ENCODE peak calls at places on chromosomes 11 and 22, in six cellular contexts. D is mucosa of descending colon; Z is suprapubic skin; X is CD4-positive, alpha-beta T cell; F is neural progenitor cell; J is mesothelial cell of epicardium. U is an unnamed sample.

GRCh38 chr11:35105319-35106063 is 33.5 kb upstream of the CD44 start:
- DNase-seq in D (no peak), J (no peak), X (no peak), F (no peak), Z (no peak), U (no peak)

GRCh38 chr22:49398115-49398514 is 429.6 kb downstream of the BRD1 start:
- DNase-seq in J (no peak), D (no peak), F (no peak), X (no peak), Z (peak), U (no peak)

GRCh38 chr11:129637473-129637872 is 178.2 kb upstream of the TMEM45B start:
- DNase-seq in Z (no peak), F (no peak), J (no peak), D (no peak), X (no peak), U (no peak)

GRCh38 chr11:75518771-75519653 is 6.7 kb downstream of the GDPD5 start:
- DNase-seq in F (peak), Z (no peak), X (no peak), D (no peak), J (no peak), U (no peak)

GRCh38 chr22:46754110-46754799 is 8.2 kb upstream of the TBC1D22A start:
- DNase-seq in D (peak), X (no peak), Z (peak), J (no peak), F (no peak), U (no peak)

GRCh38 chr11:70799386-70799785 is 401.1 kb downstream of the CTTN start:
- DNase-seq in D (no peak), F (no peak), J (no peak), Z (no peak), X (no peak), U (no peak)

GRCh38 chr11:102330226-102330625 is 12.9 kb downstream of the BIRC3 start:
- DNase-seq in D (no peak), F (no peak), Z (no peak), J (no peak), X (no peak), U (no peak)

GRCh38 chr11:94332814-94333213 is 28.4 kb downstream of the IZUMO1R start:
- DNase-seq in F (no peak), J (no peak), Z (no peak), D (no peak), X (no peak), U (no peak)

GRCh38 chr22:19848298-19849224 is 6.1 kb downstream of the GNB1L start:
- DNase-seq in F (no peak), J (no peak), Z (no peak), X (no peak), D (no peak), U (no peak)

GRCh38 chr11:9875402-9875801 is 211.5 kb downstream of the SWAP70 start:
- DNase-seq in F (no peak), X (no peak), D (no peak), J (no peak), Z (no peak), U (no peak)

GRCh38 chr22:20456064-20456721 is 18.6 kb upstream of the SCARF2 start:
- DNase-seq in Z (peak), D (peak), X (peak), J (peak), F (peak), U (peak)

GRCh38 chr22:36304429-36304828 is 51.5 kb downstream of the APOL1 start:
- DNase-seq in J (no peak), D (peak), Z (no peak), F (no peak), X (no peak), U (no peak)

GRCh38 chr11:116335078-116335477 is 437.7 kb downstream of the BUD13 start:
- DNase-seq in Z (no peak), J (no peak), D (no peak), F (no peak), X (no peak), U (no peak)

GRCh38 chr22:44888491-44888941 is 121.3 kb downstream of the PHF21B start:
- DNase-seq in J (no peak), D (no peak), F (no peak), X (no peak), Z (peak), U (no peak)

GRCh38 chr11:72037554-72038311 is 39.0 kb downstream of the IL18BP start:
- DNase-seq in Z (no peak), X (no peak), F (no peak), J (no peak), D (no peak), U (no peak)

GRCh38 chr11:130999086-130999485 is 82.8 kb upstream of the SNX19 start:
- DNase-seq in F (no peak), D (no peak), Z (no peak), X (no peak), J (no peak), U (no peak)

GRCh38 chr11:131796541-131796940 is 426.1 kb downstream of the NTM start:
- DNase-seq in X (no peak), D (no peak), Z (no peak), J (no peak), F (no peak), U (no peak)

GRCh38 chr22:21775061-21775460 is 39.5 kb upstream of the YPEL1 start:
- DNase-seq in J (no peak), Z (peak), X (no peak), F (no peak), D (no peak), U (no peak)
- TF ChIP-seq CTCF in J (no peak), Z (no peak), X (no peak), F (no peak), D (no peak), U (no peak)

GRCh38 chr11:27477831-27478230 is 5.2 kb upstream of the LGR4 start:
- DNase-seq in X (no peak), Z (no peak), D (no peak), J (no peak), F (no peak), U (no peak)
- TF ChIP-seq CTCF in X (no peak), Z (no peak), D (no peak), J (no peak), F (no peak), U (no peak)

DNA sequence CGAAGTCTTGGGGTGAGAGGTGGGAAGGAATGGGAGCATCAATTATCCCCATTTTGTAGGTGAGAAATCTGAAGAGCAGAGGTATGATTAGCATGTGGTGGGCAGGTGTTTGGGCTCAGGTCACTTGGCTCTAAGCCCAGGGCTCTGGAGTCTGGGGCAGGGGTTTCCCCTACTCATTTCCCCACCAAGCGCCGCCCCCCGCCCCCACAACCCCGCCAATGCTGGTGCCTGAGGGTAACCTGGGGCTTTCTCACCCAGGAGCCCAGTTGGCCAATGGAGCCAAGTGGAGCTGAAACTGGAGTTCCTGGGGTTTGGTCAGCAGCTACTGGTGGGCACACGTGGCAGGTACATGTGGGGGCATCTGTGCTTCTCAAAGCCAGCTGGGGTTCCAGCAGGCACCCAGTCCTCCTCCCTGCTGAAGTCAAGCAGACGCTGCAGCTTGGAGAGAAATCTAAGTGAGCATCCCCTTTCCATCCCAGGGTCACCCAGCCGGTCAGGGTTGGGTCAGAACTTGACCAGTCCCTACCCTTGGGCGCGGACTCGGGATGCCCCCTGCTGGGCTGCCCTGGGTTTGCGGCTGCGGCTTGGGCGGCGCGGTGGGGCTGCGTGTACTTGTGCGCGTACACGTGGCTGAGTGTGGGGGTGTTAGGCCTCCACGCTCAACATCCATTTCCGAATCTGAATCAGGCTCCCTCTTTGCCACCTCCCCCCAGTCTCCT is 1.6 kb upstream of the CHRM1 start:
- DNase-seq in X (no peak), Z (no peak), F (peak), J (no peak), D (no peak), U (peak)
- TF ChIP-seq CTCF in X (no peak), Z (no peak), F (peak), J (no peak), D (no peak), U (peak)

GRCh38 chr11:26843539-26843938 is 121.7 kb upstream of the SLC5A12 start:
- DNase-seq in Z (no peak), F (no peak), J (no peak), D (no peak), X (no peak), U (no peak)
- TF ChIP-seq CTCF in Z (no peak), F (no peak), J (no peak), D (no peak), X (no peak), U (no peak)

GRCh38 chr11:61045271-61045670 is 57.0 kb upstream of the CD5 start:
- DNase-seq in X (no peak), J (no peak), Z (no peak), F (no peak), D (no peak), U (no peak)
- TF ChIP-seq CTCF in X (no peak), J (no peak), Z (no peak), F (no peak), D (no peak), U (no peak)

DNA sequence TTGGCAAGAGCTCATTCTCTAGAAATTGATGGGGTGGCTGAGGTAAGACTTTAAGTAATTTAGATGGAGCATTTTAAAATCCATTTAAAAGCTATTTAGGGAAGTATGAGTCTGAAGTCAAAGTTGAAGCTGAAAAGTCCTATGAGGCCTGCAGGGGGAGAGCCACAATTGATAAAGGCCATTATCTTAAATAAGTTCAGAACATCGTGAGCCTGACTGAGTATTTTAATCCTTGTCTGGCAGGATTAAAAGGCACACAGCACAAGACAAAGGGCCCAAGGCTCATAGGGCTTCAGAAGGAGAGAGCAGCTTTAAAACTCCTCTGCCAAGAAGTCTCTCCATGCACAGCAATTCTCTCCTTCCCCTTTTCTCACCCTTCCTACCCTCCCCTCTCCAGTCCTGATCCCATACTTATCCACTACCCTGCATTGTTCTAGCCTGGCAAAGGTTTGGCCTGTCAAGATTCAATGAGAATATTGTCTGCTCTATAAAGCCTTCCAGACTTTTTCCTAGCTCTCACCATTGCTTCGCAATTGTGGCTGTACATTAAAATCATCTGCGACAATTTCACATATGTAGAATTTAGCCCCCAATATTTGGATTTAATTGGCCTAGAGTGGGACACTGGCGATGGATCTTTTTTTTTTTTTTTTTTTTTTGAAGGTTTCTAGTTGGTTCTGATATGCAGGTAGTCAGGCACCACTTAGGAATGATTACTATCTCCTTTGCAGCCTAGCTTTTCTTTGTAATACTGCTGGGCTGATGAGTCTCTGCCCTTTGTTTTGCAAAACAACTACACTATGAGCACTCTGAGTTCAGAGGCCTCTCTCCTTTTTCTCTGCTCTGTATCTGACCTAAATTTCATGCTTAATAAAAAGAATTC is 1312.8 kb downstream of the FAM181B start:
- DNase-seq in D (no peak), Z (no peak), F (peak), J (no peak), X (no peak), U (no peak)
- TF ChIP-seq CTCF in D (no peak), Z (no peak), F (peak), J (no peak), X (no peak), U (peak)

GRCh38 chr11:12893787-12894672 is 115.1 kb upstream of the RASSF10 start:
- DNase-seq in Z (peak), J (peak), F (peak), D (no peak), X (peak), U (peak)
- TF ChIP-seq CTCF in Z (peak), J (peak), F (peak), D (peak), X (peak), U (peak)